ENCODE peak calls at places on chromosomes 11 and 22, in six cellular contexts. E is D341Med, I is right lobe of liver, M is left ventricle myocardium inferior, T is GM04504, Y is glutamatergic neuron. Q is an unnamed sample.

GRCh38 chr11:34789196-34789834 is 126.9 kb downstream of the APIP start:
- DNase-seq in M (no peak), E (no peak), T (no peak), I (no peak), Y (no peak), Q (no peak)

GRCh38 chr11:131724436-131724995 is 354.1 kb downstream of the NTM start:
- DNase-seq in I (no peak), Y (peak; percentile 25), T (no peak), E (no peak), M (no peak), Q (no peak)

GRCh38 chr11:76621866-76622265 is 48.7 kb downstream of the LRRC32 start:
- DNase-seq in M (no peak), E (no peak), Y (no peak), T (no peak), I (no peak), Q (no peak)

GRCh38 chr11:131999084-131999483 is 628.7 kb downstream of the NTM start:
- DNase-seq in T (no peak), I (no peak), Y (no peak), E (no peak), M (no peak), Q (no peak)

GRCh38 chr11:70203749-70204465 is 811 bp downstream of the FADD start:
- DNase-seq in Y (no peak), T (peak; percentile 72), M (no peak), I (peak; percentile 52), E (peak; percentile 5), Q (no peak)

GRCh38 chr11:72015511-72016061 is 16.9 kb downstream of the IL18BP start:
- DNase-seq in I (no peak), T (no peak), E (peak; percentile 65), Y (peak; percentile 74), M (no peak), Q (no peak)

GRCh38 chr11:121841487-121842167 is 274.4 kb downstream of the BLID start:
- DNase-seq in E (no peak), I (no peak), T (peak; percentile 81), M (no peak), Y (no peak), Q (no peak)

GRCh38 chr11:62842171-62842717 is 2.9 kb upstream of the WDR74 start:
- DNase-seq in Y (peak; percentile 38), E (peak; percentile 48), T (peak; percentile 27), M (peak; percentile 27), I (peak; percentile 65), Q (no peak)

GRCh38 chr11:33492569-33492968 is 208.1 kb downstream of the C11orf91 start:
- DNase-seq in I (no peak), T (no peak), E (no peak), M (no peak), Y (no peak), Q (no peak)

GRCh38 chr22:39416319-39416718 is 16.7 kb downstream of the TAB1 start:
- DNase-seq in T (no peak), I (peak; percentile 51), M (no peak), Y (no peak), E (no peak), Q (no peak)

Q was measured in DMS 273 treated with DMSO at 0.1 percent for 48 hours.